ENCODE peak calls at places on chromosomes 5 and 9, in eight cellular contexts. One of them, this sample, is unnamed.

GRCh38 chr9:93236541-93237206 is 52.7 kb downstream of the WNK2 start:
- DNase-seq in activated CD4-positive, alpha-beta T cell treated with anti-CD3 and anti-CD28 coated beads for 36 hours: no peak
- DNase-seq in body of pancreas: no peak
- DNase-seq in GM23248: no peak
- DNase-seq in DMS53: no peak
- DNase-seq in lung microvascular endothelial cell: no peak
- DNase-seq in NCI-H524 treated with DMSO at 0.1 percent for 48 hours: no peak
- DNase-seq in stimulated activated CD4-positive, alpha-beta T cell treated with anti-CD3 and anti-CD28 coated beads, Interleukin-15, amount 100 ng/mL, for 1 hour: no peak
- DNase-seq in this sample: no peak

GRCh38 chr5:78787763-78788162 is 139.2 kb upstream of the LHFPL2 start:
- DNase-seq in body of pancreas: no peak
- DNase-seq in activated CD4-positive, alpha-beta T cell treated with anti-CD3 and anti-CD28 coated beads for 36 hours: no peak
- DNase-seq in NCI-H524 treated with DMSO at 0.1 percent for 48 hours: no peak
- DNase-seq in DMS53: no peak
- DNase-seq in GM23248: no peak
- DNase-seq in stimulated activated CD4-positive, alpha-beta T cell treated with anti-CD3 and anti-CD28 coated beads, Interleukin-15, amount 100 ng/mL, for 1 hour: no peak
- DNase-seq in lung microvascular endothelial cell: peak
- DNase-seq in this sample: no peak

GRCh38 chr9:95014917-95015316 is 288.4 kb downstream of the AOPEP start:
- DNase-seq in GM23248: no peak
- DNase-seq in NCI-H524 treated with DMSO at 0.1 percent for 48 hours: no peak
- DNase-seq in activated CD4-positive, alpha-beta T cell treated with anti-CD3 and anti-CD28 coated beads for 36 hours: no peak
- DNase-seq in stimulated activated CD4-positive, alpha-beta T cell treated with anti-CD3 and anti-CD28 coated beads, Interleukin-15, amount 100 ng/mL, for 1 hour: no peak
- DNase-seq in body of pancreas: no peak
- DNase-seq in DMS53: no peak
- DNase-seq in lung microvascular endothelial cell: no peak
- DNase-seq in this sample: no peak

GRCh38 chr9:111598730-111599091 is 736 bp downstream of the PTGR1 start:
- DNase-seq in DMS53: peak
- DNase-seq in activated CD4-positive, alpha-beta T cell treated with anti-CD3 and anti-CD28 coated beads for 36 hours: peak
- DNase-seq in lung microvascular endothelial cell: peak
- DNase-seq in GM23248: peak
- DNase-seq in stimulated activated CD4-positive, alpha-beta T cell treated with anti-CD3 and anti-CD28 coated beads, Interleukin-15, amount 100 ng/mL, for 1 hour: no peak
- DNase-seq in body of pancreas: peak
- DNase-seq in NCI-H524 treated with DMSO at 0.1 percent for 48 hours: no peak
- DNase-seq in this sample: peak

GRCh38 chr9:112348993-112349333 is 15.5 kb upstream of the PTBP3 start:
- DNase-seq in lung microvascular endothelial cell: peak
- DNase-seq in NCI-H524 treated with DMSO at 0.1 percent for 48 hours: no peak
- DNase-seq in GM23248: peak
- DNase-seq in activated CD4-positive, alpha-beta T cell treated with anti-CD3 and anti-CD28 coated beads for 36 hours: no peak
- DNase-seq in stimulated activated CD4-positive, alpha-beta T cell treated with anti-CD3 and anti-CD28 coated beads, Interleukin-15, amount 100 ng/mL, for 1 hour: no peak
- DNase-seq in body of pancreas: no peak
- DNase-seq in DMS53: peak
- DNase-seq in this sample: no peak

GRCh38 chr5:131223751-131224386 is 40.0 kb upstream of the CDC42SE2 start:
- DNase-seq in lung microvascular endothelial cell: no peak
- DNase-seq in DMS53: no peak
- DNase-seq in body of pancreas: no peak
- DNase-seq in GM23248: no peak
- DNase-seq in NCI-H524 treated with DMSO at 0.1 percent for 48 hours: no peak
- DNase-seq in activated CD4-positive, alpha-beta T cell treated with anti-CD3 and anti-CD28 coated beads for 36 hours: no peak
- DNase-seq in stimulated activated CD4-positive, alpha-beta T cell treated with anti-CD3 and anti-CD28 coated beads, Interleukin-15, amount 100 ng/mL, for 1 hour: no peak
- DNase-seq in this sample: no peak

GRCh38 chr9:117725426-117725887 is 21.3 kb downstream of the TLR4 start:
- DNase-seq in body of pancreas: no peak
- DNase-seq in stimulated activated CD4-positive, alpha-beta T cell treated with anti-CD3 and anti-CD28 coated beads, Interleukin-15, amount 100 ng/mL, for 1 hour: no peak
- DNase-seq in lung microvascular endothelial cell: no peak
- DNase-seq in activated CD4-positive, alpha-beta T cell treated with anti-CD3 and anti-CD28 coated beads for 36 hours: no peak
- DNase-seq in DMS53: no peak
- DNase-seq in NCI-H524 treated with DMSO at 0.1 percent for 48 hours: no peak
- DNase-seq in GM23248: peak
- DNase-seq in this sample: no peak

GRCh38 chr5:143677403-143677802 is 134.6 kb upstream of the HMHB1 start:
- DNase-seq in NCI-H524 treated with DMSO at 0.1 percent for 48 hours: no peak
- DNase-seq in DMS53: no peak
- DNase-seq in GM23248: no peak
- DNase-seq in stimulated activated CD4-positive, alpha-beta T cell treated with anti-CD3 and anti-CD28 coated beads, Interleukin-15, amount 100 ng/mL, for 1 hour: no peak
- DNase-seq in activated CD4-positive, alpha-beta T cell treated with anti-CD3 and anti-CD28 coated beads for 36 hours: no peak
- DNase-seq in body of pancreas: no peak
- DNase-seq in lung microvascular endothelial cell: no peak
- DNase-seq in this sample: no peak

GRCh38 chr5:39870137-39870536 is 445.4 kb upstream of the DAB2 start:
- DNase-seq in GM23248: no peak
- DNase-seq in lung microvascular endothelial cell: no peak
- DNase-seq in DMS53: no peak
- DNase-seq in activated CD4-positive, alpha-beta T cell treated with anti-CD3 and anti-CD28 coated beads for 36 hours: no peak
- DNase-seq in body of pancreas: no peak
- DNase-seq in NCI-H524 treated with DMSO at 0.1 percent for 48 hours: no peak
- DNase-seq in stimulated activated CD4-positive, alpha-beta T cell treated with anti-CD3 and anti-CD28 coated beads, Interleukin-15, amount 100 ng/mL, for 1 hour: no peak
- DNase-seq in this sample: no peak

GRCh38 chr5:14039576-14039975 is 95.1 kb upstream of the DNAH5 start:
- DNase-seq in stimulated activated CD4-positive, alpha-beta T cell treated with anti-CD3 and anti-CD28 coated beads, Interleukin-15, amount 100 ng/mL, for 1 hour: no peak
- DNase-seq in GM23248: peak
- DNase-seq in DMS53: no peak
- DNase-seq in NCI-H524 treated with DMSO at 0.1 percent for 48 hours: no peak
- DNase-seq in lung microvascular endothelial cell: peak
- DNase-seq in activated CD4-positive, alpha-beta T cell treated with anti-CD3 and anti-CD28 coated beads for 36 hours: no peak
- DNase-seq in body of pancreas: no peak
- DNase-seq in this sample: no peak

GRCh38 chr9:82254646-82255367 is 266.2 kb downstream of the SPATA31D1 start:
- DNase-seq in activated CD4-positive, alpha-beta T cell treated with anti-CD3 and anti-CD28 coated beads for 36 hours: no peak
- DNase-seq in DMS53: no peak
- DNase-seq in NCI-H524 treated with DMSO at 0.1 percent for 48 hours: no peak
- DNase-seq in GM23248: peak
- DNase-seq in lung microvascular endothelial cell: no peak
- DNase-seq in body of pancreas: no peak
- DNase-seq in stimulated activated CD4-positive, alpha-beta T cell treated with anti-CD3 and anti-CD28 coated beads, Interleukin-15, amount 100 ng/mL, for 1 hour: no peak
- DNase-seq in this sample: no peak

GRCh38 chr9:23502004-23502403 is 324.0 kb downstream of the ELAVL2 start:
- DNase-seq in stimulated activated CD4-positive, alpha-beta T cell treated with anti-CD3 and anti-CD28 coated beads, Interleukin-15, amount 100 ng/mL, for 1 hour: no peak
- DNase-seq in activated CD4-positive, alpha-beta T cell treated with anti-CD3 and anti-CD28 coated beads for 36 hours: no peak
- DNase-seq in lung microvascular endothelial cell: no peak
- DNase-seq in NCI-H524 treated with DMSO at 0.1 percent for 48 hours: no peak
- DNase-seq in body of pancreas: no peak
- DNase-seq in GM23248: no peak
- DNase-seq in DMS53: no peak
- DNase-seq in this sample: no peak

GRCh38 chr5:171152382-171152781 is 156.7 kb upstream of the TLX3 start:
- DNase-seq in GM23248: peak
- DNase-seq in body of pancreas: no peak
- DNase-seq in lung microvascular endothelial cell: peak
- DNase-seq in DMS53: peak
- DNase-seq in activated CD4-positive, alpha-beta T cell treated with anti-CD3 and anti-CD28 coated beads for 36 hours: no peak
- DNase-seq in NCI-H524 treated with DMSO at 0.1 percent for 48 hours: no peak
- DNase-seq in stimulated activated CD4-positive, alpha-beta T cell treated with anti-CD3 and anti-CD28 coated beads, Interleukin-15, amount 100 ng/mL, for 1 hour: no peak
- DNase-seq in this sample: no peak

GRCh38 chr5:72818866-72819534 is 2.5 kb downstream of the TNPO1 start:
- DNase-seq in lung microvascular endothelial cell: peak
- DNase-seq in NCI-H524 treated with DMSO at 0.1 percent for 48 hours: peak
- DNase-seq in body of pancreas: peak
- DNase-seq in stimulated activated CD4-positive, alpha-beta T cell treated with anti-CD3 and anti-CD28 coated beads, Interleukin-15, amount 100 ng/mL, for 1 hour: peak
- DNase-seq in DMS53: peak
- DNase-seq in activated CD4-positive, alpha-beta T cell treated with anti-CD3 and anti-CD28 coated beads for 36 hours: peak
- DNase-seq in GM23248: peak
- DNase-seq in this sample: peak

GRCh38 chr9:35679766-35680330 is 6.1 kb downstream of the CA9 start:
- DNase-seq in NCI-H524 treated with DMSO at 0.1 percent for 48 hours: no peak
- DNase-seq in DMS53: no peak
- DNase-seq in GM23248: no peak
- DNase-seq in lung microvascular endothelial cell: no peak
- DNase-seq in activated CD4-positive, alpha-beta T cell treated with anti-CD3 and anti-CD28 coated beads for 36 hours: no peak
- DNase-seq in stimulated activated CD4-positive, alpha-beta T cell treated with anti-CD3 and anti-CD28 coated beads, Interleukin-15, amount 100 ng/mL, for 1 hour: no peak
- DNase-seq in body of pancreas: no peak
- DNase-seq in this sample: no peak

GRCh38 chr5:43150748-43151147 is 30.0 kb downstream of the ZNF131 start:
- DNase-seq in GM23248: no peak
- DNase-seq in body of pancreas: no peak
- DNase-seq in stimulated activated CD4-positive, alpha-beta T cell treated with anti-CD3 and anti-CD28 coated beads, Interleukin-15, amount 100 ng/mL, for 1 hour: no peak
- DNase-seq in NCI-H524 treated with DMSO at 0.1 percent for 48 hours: no peak
- DNase-seq in lung microvascular endothelial cell: no peak
- DNase-seq in activated CD4-positive, alpha-beta T cell treated with anti-CD3 and anti-CD28 coated beads for 36 hours: no peak
- DNase-seq in DMS53: no peak
- DNase-seq in this sample: no peak

GRCh38 chr5:142202282-142202681 is 93.7 kb downstream of the NDFIP1 start:
- DNase-seq in lung microvascular endothelial cell: peak
- DNase-seq in body of pancreas: no peak
- DNase-seq in GM23248: peak
- DNase-seq in NCI-H524 treated with DMSO at 0.1 percent for 48 hours: no peak
- DNase-seq in stimulated activated CD4-positive, alpha-beta T cell treated with anti-CD3 and anti-CD28 coated beads, Interleukin-15, amount 100 ng/mL, for 1 hour: no peak
- DNase-seq in activated CD4-positive, alpha-beta T cell treated with anti-CD3 and anti-CD28 coated beads for 36 hours: no peak
- DNase-seq in DMS53: no peak
- DNase-seq in this sample: no peak

GRCh38 chr5:111512026-111512405 is 319 bp downstream of the STARD4 start:
- DNase-seq in body of pancreas: no peak
- DNase-seq in NCI-H524 treated with DMSO at 0.1 percent for 48 hours: peak
- DNase-seq in GM23248: peak
- DNase-seq in lung microvascular endothelial cell: no peak
- DNase-seq in stimulated activated CD4-positive, alpha-beta T cell treated with anti-CD3 and anti-CD28 coated beads, Interleukin-15, amount 100 ng/mL, for 1 hour: no peak
- DNase-seq in DMS53: peak
- DNase-seq in activated CD4-positive, alpha-beta T cell treated with anti-CD3 and anti-CD28 coated beads for 36 hours: no peak
- DNase-seq in this sample: no peak

GRCh38 chr5:154755361-154756202 is at the start of gene LARP1:
- DNase-seq in NCI-H524 treated with DMSO at 0.1 percent for 48 hours: no peak
- DNase-seq in stimulated activated CD4-positive, alpha-beta T cell treated with anti-CD3 and anti-CD28 coated beads, Interleukin-15, amount 100 ng/mL, for 1 hour: peak
- DNase-seq in lung microvascular endothelial cell: peak
- DNase-seq in GM23248: peak
- DNase-seq in body of pancreas: peak
- DNase-seq in activated CD4-positive, alpha-beta T cell treated with anti-CD3 and anti-CD28 coated beads for 36 hours: peak
- DNase-seq in DMS53: peak
- DNase-seq in this sample: no peak

GRCh38 chr9:120913673-120914266 is 12.8 kb downstream of the TRAF1 start:
- DNase-seq in NCI-H524 treated with DMSO at 0.1 percent for 48 hours: no peak
- DNase-seq in lung microvascular endothelial cell: no peak
- DNase-seq in DMS53: no peak
- DNase-seq in body of pancreas: no peak
- DNase-seq in GM23248: peak
- DNase-seq in activated CD4-positive, alpha-beta T cell treated with anti-CD3 and anti-CD28 coated beads for 36 hours: peak
- DNase-seq in stimulated activated CD4-positive, alpha-beta T cell treated with anti-CD3 and anti-CD28 coated beads, Interleukin-15, amount 100 ng/mL, for 1 hour: no peak
- DNase-seq in this sample: no peak

GRCh38 chr5:143244000-143244736 is 159.3 kb downstream of the NR3C1 start:
- DNase-seq in DMS53: peak
- DNase-seq in lung microvascular endothelial cell: peak
- DNase-seq in body of pancreas: peak
- DNase-seq in NCI-H524 treated with DMSO at 0.1 percent for 48 hours: no peak
- DNase-seq in stimulated activated CD4-positive, alpha-beta T cell treated with anti-CD3 and anti-CD28 coated beads, Interleukin-15, amount 100 ng/mL, for 1 hour: no peak
- DNase-seq in GM23248: peak
- DNase-seq in activated CD4-positive, alpha-beta T cell treated with anti-CD3 and anti-CD28 coated beads for 36 hours: no peak
- DNase-seq in this sample: no peak

GRCh38 chr5:1502046-1502736 is 21.6 kb downstream of the LPCAT1 start:
- DNase-seq in stimulated activated CD4-positive, alpha-beta T cell treated with anti-CD3 and anti-CD28 coated beads, Interleukin-15, amount 100 ng/mL, for 1 hour: no peak
- DNase-seq in GM23248: no peak
- DNase-seq in body of pancreas: no peak
- DNase-seq in NCI-H524 treated with DMSO at 0.1 percent for 48 hours: no peak
- DNase-seq in lung microvascular endothelial cell: peak
- DNase-seq in DMS53: peak
- DNase-seq in activated CD4-positive, alpha-beta T cell treated with anti-CD3 and anti-CD28 coated beads for 36 hours: peak
- DNase-seq in this sample: no peak

GRCh38 chr5:158139161-158139560 is 280.2 kb upstream of the CLINT1 start:
- DNase-seq in NCI-H524 treated with DMSO at 0.1 percent for 48 hours: no peak
- DNase-seq in stimulated activated CD4-positive, alpha-beta T cell treated with anti-CD3 and anti-CD28 coated beads, Interleukin-15, amount 100 ng/mL, for 1 hour: no peak
- DNase-seq in activated CD4-positive, alpha-beta T cell treated with anti-CD3 and anti-CD28 coated beads for 36 hours: no peak
- DNase-seq in lung microvascular endothelial cell: no peak
- DNase-seq in GM23248: peak
- DNase-seq in DMS53: no peak
- DNase-seq in body of pancreas: no peak
- DNase-seq in this sample: no peak

GRCh38 chr9:131254107-131254491 is 22.2 kb downstream of the FAM78A start:
- DNase-seq in NCI-H524 treated with DMSO at 0.1 percent for 48 hours: no peak
- DNase-seq in activated CD4-positive, alpha-beta T cell treated with anti-CD3 and anti-CD28 coated beads for 36 hours: no peak
- DNase-seq in stimulated activated CD4-positive, alpha-beta T cell treated with anti-CD3 and anti-CD28 coated beads, Interleukin-15, amount 100 ng/mL, for 1 hour: no peak
- DNase-seq in GM23248: no peak
- DNase-seq in body of pancreas: no peak
- DNase-seq in DMS53: no peak
- DNase-seq in lung microvascular endothelial cell: no peak
- DNase-seq in this sample: no peak

GRCh38 chr9:22446589-22446949 is at the start of gene DMRTA1:
- DNase-seq in activated CD4-positive, alpha-beta T cell treated with anti-CD3 and anti-CD28 coated beads for 36 hours: peak
- DNase-seq in stimulated activated CD4-positive, alpha-beta T cell treated with anti-CD3 and anti-CD28 coated beads, Interleukin-15, amount 100 ng/mL, for 1 hour: peak
- DNase-seq in body of pancreas: peak
- DNase-seq in lung microvascular endothelial cell: peak
- DNase-seq in NCI-H524 treated with DMSO at 0.1 percent for 48 hours: peak
- DNase-seq in GM23248: peak
- DNase-seq in DMS53: peak
- DNase-seq in this sample: peak

GRCh38 chr5:145975361-145976066 is 39.1 kb downstream of the SH3RF2 start:
- DNase-seq in body of pancreas: peak
- DNase-seq in activated CD4-positive, alpha-beta T cell treated with anti-CD3 and anti-CD28 coated beads for 36 hours: peak
- DNase-seq in stimulated activated CD4-positive, alpha-beta T cell treated with anti-CD3 and anti-CD28 coated beads, Interleukin-15, amount 100 ng/mL, for 1 hour: no peak
- DNase-seq in GM23248: peak
- DNase-seq in DMS53: peak
- DNase-seq in lung microvascular endothelial cell: peak
- DNase-seq in NCI-H524 treated with DMSO at 0.1 percent for 48 hours: no peak
- DNase-seq in this sample: no peak

GRCh38 chr5:131635755-131636479 is 888 bp upstream of the RAPGEF6 start:
- DNase-seq in activated CD4-positive, alpha-beta T cell treated with anti-CD3 and anti-CD28 coated beads for 36 hours: peak
- DNase-seq in stimulated activated CD4-positive, alpha-beta T cell treated with anti-CD3 and anti-CD28 coated beads, Interleukin-15, amount 100 ng/mL, for 1 hour: peak
- DNase-seq in NCI-H524 treated with DMSO at 0.1 percent for 48 hours: no peak
- DNase-seq in DMS53: peak
- DNase-seq in GM23248: peak
- DNase-seq in lung microvascular endothelial cell: peak
- DNase-seq in body of pancreas: no peak
- DNase-seq in this sample: no peak